ENCODE peak calls at places on chromosome X, in four cellular contexts. One of them, this sample, is unnamed. For H3K36me3, the result is how much of the 10 kb centered on the place peaks cover.

GRCh38 chrX:23493941-23494374 is 159.3 kb downstream of the PTCHD1 start:
- DNase-seq in right atrium auricular region: no peak
- DNase-seq in adrenal gland: no peak
- DNase-seq in small intestine: peak
- DNase-seq in this sample: no peak

GRCh38 chrX:65601126-65601525 is 66.3 kb upstream of the MSN start:
- DNase-seq in right atrium auricular region: no peak
- DNase-seq in adrenal gland: no peak
- DNase-seq in small intestine: no peak
- DNase-seq in this sample: no peak

GRCh38 chrX:39850630-39851152 is 247.1 kb downstream of the BCOR start:
- DNase-seq in right atrium auricular region: no peak
- DNase-seq in adrenal gland: no peak
- DNase-seq in small intestine: no peak
- DNase-seq in this sample: no peak

GRCh38 chrX:131975851-131976250 is 47.3 kb upstream of the STK26 start:
- DNase-seq in right atrium auricular region: no peak
- DNase-seq in adrenal gland: no peak
- DNase-seq in small intestine: no peak
- DNase-seq in this sample: no peak

GRCh38 chrX:64204701-64205440 is 637 bp downstream of the AMER1 start:
- DNase-seq in right atrium auricular region: no peak
- DNase-seq in adrenal gland: peak
- DNase-seq in small intestine: peak
- DNase-seq in this sample: peak

GRCh38 chrX:120301497-120301896 is 9.8 kb downstream of the TMEM255A start:
- DNase-seq in right atrium auricular region: no peak
- DNase-seq in adrenal gland: no peak
- DNase-seq in small intestine: no peak
- DNase-seq in this sample: no peak

GRCh38 chrX:17822351-17822750 is 38.7 kb downstream of the RAI2 start:
- DNase-seq in right atrium auricular region: no peak
- DNase-seq in adrenal gland: no peak
- DNase-seq in small intestine: no peak
- DNase-seq in this sample: no peak

GRCh38 chrX:107716816-107717700 is 58.5 kb downstream of the TSC22D3 start:
- DNase-seq in right atrium auricular region: peak
- DNase-seq in adrenal gland: peak
- DNase-seq in small intestine: peak
- DNase-seq in this sample: peak

GRCh38 chrX:45758319-45758718 is 557.6 kb upstream of the DIPK2B start:
- DNase-seq in right atrium auricular region: no peak
- DNase-seq in adrenal gland: no peak
- DNase-seq in small intestine: peak
- DNase-seq in this sample: no peak

GRCh38 chrX:69179380-69179911 is 14.2 kb upstream of the PJA1 start:
- DNase-seq in right atrium auricular region: peak
- DNase-seq in adrenal gland: peak
- DNase-seq in small intestine: no peak
- DNase-seq in this sample: no peak

GRCh38 chrX:10106801-10107200 is 50.0 kb upstream of the CLCN4 start:
- DNase-seq in right atrium auricular region: no peak
- DNase-seq in adrenal gland: no peak
- DNase-seq in small intestine: peak
- DNase-seq in this sample: no peak

GRCh38 chrX:63529961-63530360 is 178.8 kb upstream of the SPIN4 start:
- DNase-seq in right atrium auricular region: no peak
- DNase-seq in adrenal gland: no peak
- DNase-seq in small intestine: no peak
- DNase-seq in this sample: no peak

GRCh38 chrX:94057385-94057784 is 383.4 kb downstream of the FAM133A start:
- DNase-seq in right atrium auricular region: no peak
- DNase-seq in adrenal gland: no peak
- DNase-seq in small intestine: no peak
- DNase-seq in this sample: no peak

GRCh38 chrX:41616935-41617334 is 71.8 kb upstream of the GPR34 start:
- DNase-seq in right atrium auricular region: no peak
- DNase-seq in adrenal gland: no peak
- DNase-seq in small intestine: no peak
- DNase-seq in this sample: no peak

GRCh38 chrX:45142185-45142584 is 58.5 kb downstream of the DIPK2B start:
- DNase-seq in right atrium auricular region: no peak
- DNase-seq in adrenal gland: no peak
- DNase-seq in small intestine: no peak
- DNase-seq in this sample: no peak

GRCh38 chrX:45449982-45450381 is 249.3 kb upstream of the DIPK2B start:
- DNase-seq in right atrium auricular region: no peak
- DNase-seq in adrenal gland: no peak
- DNase-seq in small intestine: no peak
- DNase-seq in this sample: no peak

GRCh38 chrX:130885508-130885907 is 17.5 kb downstream of the ENOX2 start:
- DNase-seq in right atrium auricular region: no peak
- DNase-seq in adrenal gland: no peak
- DNase-seq in small intestine: no peak
- DNase-seq in this sample: no peak

GRCh38 chrX:112067601-112068000 is 15.0 kb downstream of the TRPC5 start:
- DNase-seq in right atrium auricular region: no peak
- DNase-seq in adrenal gland: no peak
- DNase-seq in small intestine: no peak
- DNase-seq in this sample: no peak

GRCh38 chrX:130296743-130297142 is 28.0 kb upstream of the ZNF280C start:
- DNase-seq in right atrium auricular region: no peak
- DNase-seq in adrenal gland: no peak
- DNase-seq in small intestine: no peak
- DNase-seq in this sample: no peak

GRCh38 chrX:82218361-82218760 is 1016.5 kb downstream of the SH3BGRL start:
- DNase-seq in right atrium auricular region: no peak
- DNase-seq in adrenal gland: no peak
- DNase-seq in small intestine: peak
- DNase-seq in this sample: no peak

GRCh38 chrX:27918799-27919198 is 62.5 kb downstream of the DCAF8L1 start:
- DNase-seq in right atrium auricular region: no peak
- DNase-seq in adrenal gland: no peak
- DNase-seq in small intestine: peak
- DNase-seq in this sample: no peak

GRCh38 chrX:63686878-63687714 is 97.9 kb downstream of the ARHGEF9 start:
- DNase-seq in right atrium auricular region: no peak
- DNase-seq in adrenal gland: no peak
- DNase-seq in small intestine: peak
- DNase-seq in this sample: no peak

GRCh38 chrX:74408310-74408709 is 13.0 kb upstream of the SLC16A2 start:
- DNase-seq in right atrium auricular region: no peak
- DNase-seq in adrenal gland: no peak
- DNase-seq in small intestine: no peak
- DNase-seq in this sample: no peak

GRCh38 chrX:115616943-115617563 is 56.1 kb downstream of the PLS3 start:
- DNase-seq in right atrium auricular region: no peak
- DNase-seq in adrenal gland: no peak
- DNase-seq in small intestine: no peak
- DNase-seq in this sample: no peak

GRCh38 chrX:11180571-11180970 is 69.4 kb downstream of the HCCS start:
- DNase-seq in right atrium auricular region: no peak
- DNase-seq in adrenal gland: no peak
- DNase-seq in small intestine: peak
- DNase-seq in this sample: no peak

GRCh38 chrX:81890476-81890875 is 688.6 kb downstream of the SH3BGRL start:
- DNase-seq in right atrium auricular region: no peak
- DNase-seq in adrenal gland: no peak
- DNase-seq in small intestine: no peak
- DNase-seq in this sample: no peak

GRCh38 chrX:151183912-151184565 is 7.7 kb downstream of the GPR50 start:
- DNase-seq in right atrium auricular region: no peak
- DNase-seq in adrenal gland: no peak
- DNase-seq in small intestine: no peak
- DNase-seq in this sample: no peak

GRCh38 chrX:49037883-49038475 is 5.2 kb downstream of the TFE3 start:
- DNase-seq in right atrium auricular region: no peak
- DNase-seq in adrenal gland: no peak
- DNase-seq in small intestine: no peak
- DNase-seq in this sample: no peak

GRCh38 chrX:120514236-120514635 is 45.1 kb upstream of the LAMP2 start:
- DNase-seq in right atrium auricular region: no peak
- DNase-seq in adrenal gland: no peak
- DNase-seq in small intestine: peak
- DNase-seq in this sample: no peak

GRCh38 chrX:29528281-29528680 is 687.1 kb upstream of the MAGEB2 start:
- DNase-seq in right atrium auricular region: no peak
- DNase-seq in adrenal gland: no peak
- DNase-seq in small intestine: no peak
- DNase-seq in this sample: no peak

GRCh38 chrX:10044021-10044420 is 76.9 kb downstream of the CLDN34 start:
- DNase-seq in right atrium auricular region: no peak
- DNase-seq in adrenal gland: no peak
- DNase-seq in small intestine: no peak
- DNase-seq in this sample: no peak

GRCh38 chrX:114037515-114037914 is 546.4 kb upstream of the HTR2C start:
- DNase-seq in right atrium auricular region: no peak
- DNase-seq in adrenal gland: no peak
- DNase-seq in small intestine: no peak
- DNase-seq in this sample: no peak

GRCh38 chrX:53211391-53211978 is 13.5 kb downstream of the KDM5C start:
- DNase-seq in right atrium auricular region: no peak
- DNase-seq in adrenal gland: no peak
- DNase-seq in small intestine: no peak
- DNase-seq in this sample: no peak
- H3K36me3 ChIP-seq in right atrium auricular region: half or more
- H3K36me3 ChIP-seq in adrenal gland: under half
- H3K36me3 ChIP-seq in small intestine: under half
- H3K36me3 ChIP-seq in this sample: under half

DNA sequence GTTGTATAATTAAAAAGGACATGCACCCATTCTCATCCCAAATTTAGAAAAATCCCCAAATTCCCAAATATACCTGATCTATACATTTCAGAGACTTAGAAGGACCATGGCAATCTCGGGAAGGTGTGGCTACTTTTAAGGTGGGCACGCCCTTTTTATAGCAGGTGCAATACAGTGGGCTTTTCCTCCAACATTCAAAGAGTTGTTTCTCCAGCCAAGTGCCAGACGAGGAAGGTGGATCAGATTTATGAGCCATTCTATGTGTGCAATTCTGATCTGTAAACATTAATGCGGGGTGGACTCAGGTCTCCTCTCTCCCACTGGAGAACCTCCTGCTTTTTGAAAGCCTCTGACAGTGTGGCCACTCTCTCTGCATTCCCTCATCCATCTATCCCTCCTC is 33.8 kb downstream of the PRKX start:
- DNase-seq in right atrium auricular region: no peak
- DNase-seq in adrenal gland: no peak
- DNase-seq in small intestine: peak
- DNase-seq in this sample: no peak
- H3K36me3 ChIP-seq in right atrium auricular region: under half
- H3K36me3 ChIP-seq in adrenal gland: under half
- H3K36me3 ChIP-seq in small intestine: under half
- H3K36me3 ChIP-seq in this sample: under half

GRCh38 chrX:21996872-21997271 is 35.3 kb upstream of the PHEX start:
- DNase-seq in right atrium auricular region: no peak
- DNase-seq in adrenal gland: no peak
- DNase-seq in small intestine: no peak
- DNase-seq in this sample: no peak
- H3K36me3 ChIP-seq in right atrium auricular region: under half
- H3K36me3 ChIP-seq in adrenal gland: under half
- H3K36me3 ChIP-seq in small intestine: under half
- H3K36me3 ChIP-seq in this sample: under half

GRCh38 chrX:153590961-153591956 is 7.7 kb downstream of the CCNQ start:
- DNase-seq in right atrium auricular region: no peak
- DNase-seq in adrenal gland: peak
- DNase-seq in small intestine: peak
- DNase-seq in this sample: no peak
- H3K36me3 ChIP-seq in right atrium auricular region: under half
- H3K36me3 ChIP-seq in adrenal gland: under half
- H3K36me3 ChIP-seq in small intestine: under half
- H3K36me3 ChIP-seq in this sample: under half

GRCh38 chrX:15834051-15834450 is 20.6 kb downstream of the AP1S2 start:
- DNase-seq in right atrium auricular region: no peak
- DNase-seq in adrenal gland: no peak
- DNase-seq in small intestine: no peak
- DNase-seq in this sample: no peak

GRCh38 chrX:15838017-15838416 is 16.6 kb downstream of the AP1S2 start:
- DNase-seq in right atrium auricular region: no peak
- DNase-seq in adrenal gland: no peak
- DNase-seq in small intestine: no peak
- DNase-seq in this sample: no peak

GRCh38 chrX:15834827-15835595 is 19.6 kb downstream of the AP1S2 start:
- DNase-seq in right atrium auricular region: no peak
- DNase-seq in adrenal gland: no peak
- DNase-seq in small intestine: peak
- DNase-seq in this sample: no peak
- H3K36me3 ChIP-seq in right atrium auricular region: under half
- H3K36me3 ChIP-seq in adrenal gland: under half
- H3K36me3 ChIP-seq in small intestine: under half
- H3K36me3 ChIP-seq in this sample: under half

GRCh38 chrX:72408885-72409284 is 103.2 kb upstream of the CITED1 start:
- DNase-seq in right atrium auricular region: no peak
- DNase-seq in adrenal gland: no peak
- DNase-seq in small intestine: no peak
- DNase-seq in this sample: no peak

GRCh38 chrX:72409993-72410392 is 104.3 kb upstream of the CITED1 start:
- DNase-seq in right atrium auricular region: no peak
- DNase-seq in adrenal gland: no peak
- DNase-seq in small intestine: no peak
- DNase-seq in this sample: no peak
- H3K36me3 ChIP-seq in right atrium auricular region: under half
- H3K36me3 ChIP-seq in adrenal gland: under half
- H3K36me3 ChIP-seq in small intestine: under half
- H3K36me3 ChIP-seq in this sample: under half

GRCh38 chrX:154352466-154352865 is 22.0 kb downstream of the FLNA start:
- DNase-seq in right atrium auricular region: no peak
- DNase-seq in adrenal gland: no peak
- DNase-seq in small intestine: no peak
- DNase-seq in this sample: no peak
- H3K36me3 ChIP-seq in right atrium auricular region: half or more
- H3K36me3 ChIP-seq in adrenal gland: under half
- H3K36me3 ChIP-seq in small intestine: under half
- H3K36me3 ChIP-seq in this sample: under half

GRCh38 chrX:1407035-1407434 is 15.1 kb upstream of the SLC25A6 start:
- DNase-seq in right atrium auricular region: no peak
- DNase-seq in adrenal gland: no peak
- DNase-seq in small intestine: no peak
- DNase-seq in this sample: no peak
- H3K36me3 ChIP-seq in right atrium auricular region: half or more
- H3K36me3 ChIP-seq in adrenal gland: under half
- H3K36me3 ChIP-seq in small intestine: under half
- H3K36me3 ChIP-seq in this sample: under half